ENCODE peak calls at places on chromosomes 1 and 21, in four cellular contexts. P is stimulated activated CD8-positive, alpha-beta memory T cell treated with anti-CD3 and anti-CD28 coated beads, Interleukin-4, amount 100 ng/mL, for 48 hours; R is lower lobe of right lung; V is cerebellar cortex. S is an unnamed sample.

GRCh38 chr1:17665054-17665453 is 90.1 kb upstream of the ACTL8 start:
- DNase-seq in R (no peak), V (no peak), P (no peak), S (no peak)

GRCh38 chr1:33349081-33349759 is 28.3 kb upstream of the A3GALT2 start:
- DNase-seq in P (peak; percentile 59), V (peak; percentile 52), R (peak; percentile 80), S (peak; percentile 80)

GRCh38 chr1:94481473-94481933 is 60.1 kb downstream of the F3 start:
- DNase-seq in R (peak; percentile 45), P (peak; percentile 43), V (peak; percentile 79), S (peak; percentile 66)

GRCh38 chr1:179234863-179235262 is 5.4 kb upstream of the ABL2 start:
- DNase-seq in R (no peak), V (no peak), P (no peak), S (no peak)

GRCh38 chr1:204435246-204435885 is 23.7 kb upstream of the PPP1R15B start:
- DNase-seq in P (no peak), V (no peak), R (no peak), S (no peak)

GRCh38 chr1:244046907-244047738 is 4.0 kb upstream of the ZBTB18 start:
- DNase-seq in R (no peak), V (no peak), P (no peak), S (no peak)

GRCh38 chr1:202578001-202578500 is 132.2 kb downstream of the SYT2 start:
- DNase-seq in R (no peak), P (no peak), V (peak; percentile 27), S (no peak)

GRCh38 chr1:3068400-3069361 is at the start of gene PRDM16:
- DNase-seq in R (peak; percentile 60), P (peak; percentile 48), V (peak; percentile 85), S (no peak)

GRCh38 chr1:39984951-39985350 is 30.0 kb downstream of the MFSD2A start:
- DNase-seq in R (no peak), V (no peak), P (no peak), S (no peak)

GRCh38 chr1:5843521-5844096 is 148.6 kb downstream of the NPHP4 start:
- DNase-seq in R (no peak), P (no peak), V (no peak), S (no peak)

GRCh38 chr1:92192246-92192645 is 25.5 kb upstream of the C1orf146 start:
- DNase-seq in V (peak; percentile 48), R (no peak), P (no peak), S (no peak)

GRCh38 chr1:24411963-24412362 is 1.6 kb downstream of the STPG1 start:
- DNase-seq in V (no peak), P (no peak), R (no peak), S (no peak)

GRCh38 chr21:36922861-36923260 is 43.6 kb downstream of the HLCS start:
- DNase-seq in V (no peak), R (no peak), P (no peak), S (no peak)

GRCh38 chr1:17451731-17452130 is 12.3 kb upstream of the RCC2 start:
- DNase-seq in R (no peak), V (no peak), P (no peak), S (no peak)

GRCh38 chr1:171801395-171801990 is 20.0 kb downstream of the METTL13 start:
- DNase-seq in V (peak; percentile 88), R (no peak), P (no peak), S (no peak)

GRCh38 chr1:170310931-170311330 is 165.2 kb downstream of the NTMT2 start:
- DNase-seq in P (no peak), V (peak; percentile 3), R (no peak), S (no peak)

GRCh38 chr1:39441797-39442196 is 49.6 kb upstream of the BMP8A start:
- DNase-seq in P (no peak), V (no peak), R (no peak), S (no peak)

GRCh38 chr1:167661527-167662436 is 31.8 kb downstream of the RCSD1 start:
- DNase-seq in R (no peak), P (no peak), V (no peak), S (peak; percentile 12)

GRCh38 chr1:226679853-226680516 is 59.1 kb downstream of the ITPKB start:
- DNase-seq in V (peak; percentile 73), R (peak; percentile 87), P (peak; percentile 91), S (peak; percentile 95)

GRCh38 chr1:244680667-244681066 is 27.7 kb downstream of the DESI2 start:
- DNase-seq in P (no peak), V (no peak), R (no peak), S (no peak)

GRCh38 chr1:160097196-160097910 is 1.1 kb downstream of the IGSF8 start:
- DNase-seq in R (no peak), V (no peak), P (peak; percentile 61), S (peak; percentile 71)

GRCh38 chr1:209484429-209484828 is 99.1 kb upstream of the CAMK1G start:
- DNase-seq in R (no peak), V (no peak), P (no peak), S (no peak)

S was measured in activated effector memory CD4-positive, alpha-beta T cell treated with anti-CD3 and anti-CD28 coated beads, Interleukin-2, amount 50 U/mL, for 16 hours.